ENCODE peak calls at places on chromosome 18, in eight cellular contexts. T is GM03348; H is MCF 10A; Q is astrocyte of the hippocampus; C is activated T-helper 1 cell treated with anti-CD3 and anti-CD28 coated beads, Interleukin-12 subunit alpha, Interleukin-12 subunit beta, Interleukin-2, Interleukin-4 antibody, amounts not matched to agents 30 ng/mL and 10 ng/mL and 1 ng/mL, durations not matched to agents 14 hours and 24 hours and 36 hours; F is activated naive CD4-positive, alpha-beta T cell treated with anti-CD3 and anti-CD28 coated beads, Interleukin-2, amount 10 ng/mL, durations not matched to agents 7 days and 5 days; V is iPS-NIHi11; K is Kasumi-1. A is an unnamed sample.

GRCh38 chr18:9659499-9660387 is 45.4 kb upstream of the PPP4R1 start:
- DNase-seq in T (no peak), H (no peak), Q (no peak), C (no peak), F (no peak), V (no peak), K (no peak), A (no peak)

GRCh38 chr18:13447621-13448020 is 229.1 kb downstream of the LDLRAD4 start:
- DNase-seq in T (peak), H (no peak), Q (peak), C (no peak), F (no peak), V (peak), K (no peak), A (no peak)

GRCh38 chr18:44805176-44805575 is 124.5 kb downstream of the SETBP1 start:
- DNase-seq in T (no peak), H (no peak), Q (no peak), C (no peak), F (no peak), V (no peak), K (no peak), A (no peak)

GRCh38 chr18:23354625-23355024 is 98.5 kb upstream of the RIOK3 start:
- DNase-seq in T (peak), H (peak), Q (peak), C (no peak), F (no peak), V (no peak), K (no peak), A (no peak)

GRCh38 chr18:49846718-49847470 is 33.6 kb upstream of the ACAA2 start:
- DNase-seq in T (no peak), H (no peak), Q (no peak), C (no peak), F (no peak), V (no peak), K (no peak), A (no peak)

GRCh38 chr18:57864615-57865121 is 61.6 kb upstream of the ATP8B1 start:
- DNase-seq in T (no peak), H (peak), Q (no peak), C (no peak), F (no peak), V (no peak), K (no peak), A (no peak)

GRCh38 chr18:46485675-46486200 is 171.3 kb downstream of the LOXHD1 start:
- DNase-seq in T (no peak), H (peak), Q (no peak), C (no peak), F (no peak), V (no peak), K (no peak), A (no peak)

GRCh38 chr18:49728542-49728941 is 84.8 kb downstream of the ACAA2 start:
- DNase-seq in T (peak), H (peak), Q (peak), C (peak), F (peak), V (peak), K (no peak), A (no peak)

GRCh38 chr18:59691046-59691395 is 6.2 kb downstream of the CCBE1 start:
- DNase-seq in T (peak), H (peak), Q (no peak), C (no peak), F (no peak), V (no peak), K (no peak), A (no peak)

GRCh38 chr18:21406111-21406510 is 164.1 kb downstream of the GREB1L start:
- DNase-seq in T (peak), H (peak), Q (peak), C (no peak), F (no peak), V (no peak), K (no peak), A (no peak)

GRCh38 chr18:79245517-79246001 is 150.2 kb upstream of the NFATC1 start:
- DNase-seq in T (no peak), H (peak), Q (no peak), C (no peak), F (no peak), V (no peak), K (no peak), A (peak)

GRCh38 chr18:9926977-9927376 is 13.2 kb downstream of the VAPA start:
- DNase-seq in T (no peak), H (no peak), Q (no peak), C (no peak), F (no peak), V (no peak), K (no peak), A (no peak)

GRCh38 chr18:78661316-78661715 is 318.3 kb upstream of the SALL3 start:
- DNase-seq in T (no peak), H (no peak), Q (no peak), C (no peak), F (no peak), V (no peak), K (no peak), A (no peak)

GRCh38 chr18:61502472-61502871 is 169.2 kb downstream of the CDH20 start:
- DNase-seq in T (peak), H (peak), Q (peak), C (no peak), F (no peak), V (peak), K (peak), A (no peak)

GRCh38 chr18:44213288-44213687 is 467.4 kb upstream of the SETBP1 start:
- DNase-seq in T (no peak), H (no peak), Q (no peak), C (no peak), F (no peak), V (no peak), K (no peak), A (no peak)

GRCh38 chr18:67517224-67517765 is 775 bp upstream of the DSEL start:
- DNase-seq in T (no peak), H (no peak), Q (no peak), C (no peak), F (peak), V (no peak), K (peak), A (no peak)

GRCh38 chr18:79511271-79511670 is 115.5 kb downstream of the NFATC1 start:
- DNase-seq in T (no peak), H (no peak), Q (no peak), C (no peak), F (no peak), V (no peak), K (no peak), A (no peak)

GRCh38 chr18:6015364-6015763 is 120.0 kb upstream of the TMEM200C start:
- DNase-seq in T (no peak), H (no peak), Q (no peak), C (no peak), F (no peak), V (no peak), K (no peak), A (no peak)

GRCh38 chr18:47262397-47263196 is 11.1 kb upstream of the SKOR2 start:
- DNase-seq in T (no peak), H (no peak), Q (no peak), C (no peak), F (no peak), V (no peak), K (no peak), A (no peak)

GRCh38 chr18:26468931-26469340 is 79.4 kb downstream of the KCTD1 start:
- DNase-seq in T (no peak), H (peak), Q (no peak), C (no peak), F (no peak), V (peak), K (peak), A (no peak)

GRCh38 chr18:67068608-67069007 is 447.9 kb downstream of the DSEL start:
- DNase-seq in T (no peak), H (no peak), Q (no peak), C (no peak), F (no peak), V (no peak), K (no peak), A (no peak)

GRCh38 chr18:75269140-75269676 is 58.6 kb downstream of the TSHZ1 start:
- DNase-seq in T (no peak), H (no peak), Q (no peak), C (no peak), F (no peak), V (no peak), K (peak), A (no peak)

GRCh38 chr18:60024857-60025256 is 125.1 kb downstream of the PMAIP1 start:
- DNase-seq in T (no peak), H (no peak), Q (no peak), C (no peak), F (no peak), V (no peak), K (no peak), A (no peak)

GRCh38 chr18:34595673-34596072 is 114.4 kb upstream of the DTNA start:
- DNase-seq in T (no peak), H (peak), Q (peak), C (no peak), F (no peak), V (peak), K (peak), A (no peak)

GRCh38 chr18:46452820-46453219 is 204.2 kb downstream of the LOXHD1 start:
- DNase-seq in T (no peak), H (peak), Q (no peak), C (no peak), F (no peak), V (no peak), K (no peak), A (no peak)

GRCh38 chr18:11906926-11907874 is 917 bp downstream of the MPPE1 start:
- DNase-seq in T (no peak), H (no peak), Q (no peak), C (no peak), F (no peak), V (no peak), K (no peak), A (no peak)

GRCh38 chr18:75124967-75125358 is 84.0 kb downstream of the PTGR3 start:
- DNase-seq in T (no peak), H (no peak), Q (no peak), C (no peak), F (no peak), V (no peak), K (no peak), A (no peak)

GRCh38 chr18:58451972-58452334 is 176.9 kb downstream of the ALPK2 start:
- DNase-seq in T (no peak), H (no peak), Q (no peak), C (no peak), F (no peak), V (no peak), K (no peak), A (no peak)

GRCh38 chr18:12742453-12742852 is 39.6 kb downstream of the PSMG2 start:
- DNase-seq in T (peak), H (peak), Q (no peak), C (no peak), F (no peak), V (no peak), K (no peak), A (no peak)

GRCh38 chr18:49020621-49021021 is 69.9 kb upstream of the SMAD7 start:
- DNase-seq in T (no peak), H (no peak), Q (peak), C (no peak), F (no peak), V (no peak), K (no peak), A (no peak)